ENCODE peak calls at places on chromosomes 11 and 22, in ten cellular contexts. N, T, R, O, J, V, Z, E, P and W are unnamed samples.

GRCh38 chr11:64649304-64649703 is 58.3 kb downstream of the SLC22A12 start:
- DNase-seq in N (peak; percentile 71), T (peak; percentile 26), R (peak; percentile 27), O (no peak), J (no peak), V (no peak), Z (no peak), E (peak; percentile 85), P (peak; percentile 31), W (peak; percentile 56)

GRCh38 chr22:44092636-44093220 is 68.6 kb downstream of the PARVB start:
- DNase-seq in N (no peak), T (no peak), R (no peak), O (no peak), J (no peak), V (no peak), Z (no peak), E (no peak), P (no peak), W (no peak)

GRCh38 chr22:46036558-46037408 is 59.8 kb upstream of the WNT7B start:
- DNase-seq in N (peak; percentile 39), T (peak; percentile 39), R (no peak), O (no peak), J (no peak), V (no peak), Z (no peak), E (peak; percentile 61), P (no peak), W (no peak)

GRCh38 chr11:83042966-83043711 is 28.6 kb downstream of the RAB30 start:
- DNase-seq in N (no peak), T (no peak), R (peak; percentile 45), O (no peak), J (no peak), V (no peak), Z (no peak), E (no peak), P (no peak), W (no peak)

GRCh38 chr11:114354076-114354475 is 46.2 kb downstream of the C11orf71 start:
- DNase-seq in N (no peak), T (peak; percentile 47), R (peak; percentile 87), O (no peak), J (peak; percentile 62), V (no peak), Z (peak; percentile 94), E (no peak), P (peak; percentile 61), W (no peak)

GRCh38 chr11:115458877-115459276 is 45.3 kb downstream of the CADM1 start:
- DNase-seq in N (no peak), T (no peak), R (no peak), O (no peak), J (no peak), V (no peak), Z (no peak), E (no peak), P (no peak), W (no peak)

GRCh38 chr11:111360150-111361043 is 18.7 kb downstream of the POU2AF1 start:
- DNase-seq in N (no peak), T (no peak), R (no peak), O (no peak), J (no peak), V (no peak), Z (no peak), E (no peak), P (no peak), W (no peak)

GRCh38 chr22:27212617-27213177 is 555.3 kb downstream of the MIAT start:
- DNase-seq in N (peak; percentile 60), T (no peak), R (peak; percentile 100), O (no peak), J (peak; percentile 98), V (no peak), Z (peak; percentile 95), E (peak; percentile 37), P (no peak), W (peak; percentile 52)

GRCh38 chr11:48051217-48051848 is 71.0 kb downstream of the PTPRJ start:
- DNase-seq in N (no peak), T (no peak), R (no peak), O (no peak), J (no peak), V (no peak), Z (no peak), E (no peak), P (no peak), W (no peak)

GRCh38 chr11:48054994-48055291 is 74.6 kb downstream of the PTPRJ start:
- DNase-seq in N (no peak), T (no peak), R (no peak), O (no peak), J (no peak), V (no peak), Z (no peak), E (no peak), P (no peak), W (no peak)

GRCh38 chr11:48050304-48050703 is 69.9 kb downstream of the PTPRJ start:
- DNase-seq in N (no peak), T (no peak), R (no peak), O (no peak), J (no peak), V (no peak), Z (no peak), E (no peak), P (no peak), W (no peak)

GRCh38 chr11:48055292-48056132 is 75.2 kb downstream of the PTPRJ start:
- DNase-seq in N (no peak), T (peak; percentile 81), R (no peak), O (no peak), J (no peak), V (no peak), Z (peak; percentile 87), E (no peak), P (no peak), W (peak; percentile 17)

GRCh38 chr11:48052183-48053040 is 72.1 kb downstream of the PTPRJ start:
- DNase-seq in N (peak; percentile 82), T (peak; percentile 97), R (peak; percentile 46), O (peak; percentile 85), J (peak; percentile 47), V (peak; percentile 53), Z (peak; percentile 58), E (peak; percentile 24), P (no peak), W (no peak)
- TF ChIP-seq CTCF in N (no peak), T (no peak), R (no peak), O (no peak), J (no peak), V (no peak), Z (no peak), E (no peak), P (no peak), W (no peak)

GRCh38 chr11:116513894-116514293 is 258.9 kb downstream of the BUD13 start:
- DNase-seq in N (peak; percentile 30), T (peak; percentile 3), R (peak; percentile 43), O (no peak), J (no peak), V (no peak), Z (peak; percentile 15), E (peak; percentile 69), P (peak; percentile 63), W (peak; percentile 53)
- TF ChIP-seq CTCF in N (peak; percentile 41), T (peak; percentile 57), R (peak; percentile 32), O (peak; percentile 35), J (peak; percentile 9), V (peak; percentile 28), Z (no peak), E (peak; percentile 61), P (peak; percentile 73), W (peak; percentile 39)

DNA sequence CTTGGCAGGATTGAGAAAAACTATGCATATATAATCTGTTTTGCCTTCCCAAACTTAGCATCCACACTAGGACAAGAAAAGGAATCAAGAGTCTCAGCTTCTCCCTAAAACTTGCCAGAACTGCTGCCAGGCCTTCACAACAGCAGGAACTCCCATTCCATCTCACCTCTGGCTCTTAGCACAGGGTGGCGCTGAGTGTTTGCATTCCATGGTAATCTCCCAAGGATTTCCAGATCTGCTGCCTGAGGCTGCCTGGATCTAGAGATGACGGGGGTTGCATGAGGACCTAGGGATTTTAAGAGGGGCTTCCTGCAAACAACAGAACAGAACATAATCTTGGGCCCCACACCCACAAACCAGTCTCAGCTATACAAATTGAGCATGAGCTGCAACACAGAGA is 87.1 kb upstream of the OPCML start:
- DNase-seq in N (peak; percentile 59), T (no peak), R (no peak), O (no peak), J (no peak), V (no peak), Z (no peak), E (peak; percentile 15), P (no peak), W (no peak)
- TF ChIP-seq CTCF in N (no peak), T (no peak), R (no peak), O (no peak), J (no peak), V (no peak), Z (no peak), E (no peak), P (no peak), W (no peak)

GRCh38 chr11:408154-409007 is 6.4 kb downstream of the SIGIRR start:
- DNase-seq in N (no peak), T (no peak), R (no peak), O (peak; percentile 36), J (no peak), V (no peak), Z (no peak), E (no peak), P (no peak), W (no peak)

GRCh38 chr11:405976-406795 is 8.6 kb downstream of the SIGIRR start:
- DNase-seq in N (no peak), T (no peak), R (no peak), O (peak; percentile 55), J (no peak), V (no peak), Z (no peak), E (no peak), P (no peak), W (peak; percentile 38)

GRCh38 chr11:405323-405975 is 9.3 kb downstream of the SIGIRR start:
- DNase-seq in N (no peak), T (no peak), R (peak; percentile 26), O (peak; percentile 60), J (no peak), V (no peak), Z (no peak), E (no peak), P (no peak), W (no peak)

GRCh38 chr11:407651-408080 is 7.1 kb downstream of the SIGIRR start:
- DNase-seq in N (no peak), T (no peak), R (no peak), O (no peak), J (no peak), V (no peak), Z (no peak), E (no peak), P (no peak), W (no peak)

DNA sequence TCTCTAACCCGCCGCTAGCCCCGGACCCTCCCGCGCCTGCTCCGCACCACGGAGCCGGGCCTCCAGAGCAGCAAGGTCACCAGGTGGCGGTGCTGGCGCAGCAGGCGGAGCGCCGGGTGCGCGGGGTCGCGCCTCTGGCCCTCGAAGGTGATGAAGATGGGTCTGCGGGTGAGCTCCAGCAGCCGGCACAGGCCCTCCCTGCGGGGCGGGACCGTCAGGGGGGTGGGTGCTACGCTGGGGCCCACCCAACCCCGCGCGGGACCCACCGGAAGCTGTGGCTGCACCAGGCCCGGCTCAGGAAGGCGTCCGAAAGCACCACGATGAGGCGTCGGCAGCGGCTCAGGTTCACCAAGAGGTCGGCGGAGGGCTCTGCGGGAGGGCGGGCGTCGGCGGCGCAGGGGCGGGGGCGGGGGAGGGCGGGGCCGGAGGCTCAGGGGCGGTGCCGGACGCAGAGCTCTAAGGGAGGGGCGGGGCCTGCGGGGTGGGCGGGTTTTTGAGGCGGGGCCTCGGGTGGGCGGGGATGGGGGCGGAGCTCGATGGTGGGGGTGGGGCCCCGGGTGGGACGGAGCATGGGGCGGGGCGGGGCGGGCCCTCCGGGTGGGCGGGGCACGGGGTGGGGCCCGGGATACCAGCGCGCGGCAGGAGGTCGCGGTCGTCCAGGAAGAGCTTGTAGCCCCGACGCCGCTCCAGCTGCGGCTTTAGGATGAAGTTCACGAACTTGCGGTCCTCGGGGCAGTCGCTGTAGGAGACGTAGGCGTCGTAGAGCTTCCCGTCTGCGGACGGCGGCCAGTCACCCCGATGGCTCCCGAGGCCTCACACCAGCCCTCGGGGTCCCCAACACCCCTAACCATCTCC is 7.8 kb downstream of the SIGIRR start:
- DNase-seq in N (peak; percentile 84), T (peak; percentile 60), R (peak; percentile 82), O (peak; percentile 92), J (peak; percentile 41), V (peak; percentile 60), Z (peak; percentile 74), E (peak; percentile 90), P (peak; percentile 94), W (peak; percentile 79)
- TF ChIP-seq CTCF in N (peak; percentile 11), T (no peak), R (no peak), O (no peak), J (no peak), V (no peak), Z (no peak), E (no peak), P (peak; percentile 61), W (no peak)